ENCODE peak calls at places on chromosome 11, in six cellular contexts. M is GM23248; W is HTR-8/SVneo; U is DMS153; D is non-pigmented ciliary epithelial cell; Z is stimulated activated CD4-positive, alpha-beta T cell treated with anti-CD3 and anti-CD28 coated beads, Interleukin-1b, Interleukin-23, amount 100 ng/mL, for 24 hours. K is an unnamed sample.

GRCh38 chr11:95076416-95076815 is 9.7 kb downstream of the SRSF8 start:
- DNase-seq in M (peak), W (no peak), U (no peak), D (peak), Z (no peak), K (no peak)

GRCh38 chr11:19276859-19277808 is 36.4 kb upstream of the E2F8 start:
- DNase-seq in M (peak), W (no peak), U (no peak), D (no peak), Z (no peak), K (peak)

GRCh38 chr11:74479340-74480123 is 12.2 kb upstream of the KCNE3 start:
- DNase-seq in M (no peak), W (no peak), U (no peak), D (no peak), Z (no peak), K (no peak)

GRCh38 chr11:64304316-64305072 is 830 bp upstream of the ESRRA start:
- DNase-seq in M (peak), W (peak), U (peak), D (no peak), Z (peak), K (peak)

GRCh38 chr11:130314184-130314748 is 451 bp downstream of the ZBTB44 start:
- DNase-seq in M (peak), W (peak), U (peak), D (no peak), Z (peak), K (peak)

GRCh38 chr11:64572143-64572542 is 18.9 kb upstream of the SLC22A12 start:
- DNase-seq in M (no peak), W (no peak), U (no peak), D (no peak), Z (no peak), K (no peak)

GRCh38 chr11:26947379-26947844 is 46.5 kb upstream of the FIBIN start:
- DNase-seq in M (peak), W (no peak), U (no peak), D (peak), Z (no peak), K (no peak)

GRCh38 chr11:106551744-106552671 is 466.3 kb downstream of the GUCY1A2 start:
- DNase-seq in M (no peak), W (no peak), U (no peak), D (no peak), Z (no peak), K (no peak)

GRCh38 chr11:69915501-69916250 is 96.5 kb upstream of the FGF3 start:
- DNase-seq in M (peak), W (peak), U (peak), D (no peak), Z (peak), K (peak)

GRCh38 chr11:62324738-62325556 is 12.3 kb upstream of the ASRGL1 start:
- DNase-seq in M (peak), W (peak), U (no peak), D (no peak), Z (no peak), K (no peak)